ENCODE peak calls at places on chromosomes 1 and 21, in eight cellular contexts. One of them, this sample, is unnamed.

GRCh38 chr1:40379785-40380452 is 6.4 kb downstream of the SMAP2 start:
- DNase-seq in spleen: no peak
- DNase-seq in heart left ventricle: no peak
- DNase-seq in HuH-7: no peak
- DNase-seq in astrocyte of the spinal cord: peak
- DNase-seq in aorta: no peak
- DNase-seq in GM04504: peak
- DNase-seq in NCI-H1105: no peak
- DNase-seq in this sample: no peak

GRCh38 chr1:175871647-175872046 is 128.3 kb upstream of the TNR start:
- DNase-seq in spleen: no peak
- DNase-seq in heart left ventricle: no peak
- DNase-seq in HuH-7: no peak
- DNase-seq in astrocyte of the spinal cord: no peak
- DNase-seq in aorta: no peak
- DNase-seq in GM04504: no peak
- DNase-seq in NCI-H1105: no peak
- DNase-seq in this sample: no peak

GRCh38 chr1:23422955-23423354 is 1.6 kb downstream of the TCEA3 start:
- DNase-seq in spleen: no peak
- DNase-seq in heart left ventricle: no peak
- DNase-seq in HuH-7: no peak
- DNase-seq in astrocyte of the spinal cord: no peak
- DNase-seq in aorta: no peak
- DNase-seq in GM04504: no peak
- DNase-seq in NCI-H1105: no peak
- DNase-seq in this sample: no peak

GRCh38 chr1:239608469-239608868 is 222.1 kb downstream of the CHRM3 start:
- DNase-seq in spleen: no peak
- DNase-seq in heart left ventricle: no peak
- DNase-seq in HuH-7: no peak
- DNase-seq in astrocyte of the spinal cord: no peak
- DNase-seq in aorta: no peak
- DNase-seq in GM04504: no peak
- DNase-seq in NCI-H1105: no peak
- DNase-seq in this sample: no peak

GRCh38 chr21:33976082-33976979 is 60.7 kb upstream of the ATP5PO start:
- DNase-seq in spleen: no peak
- DNase-seq in heart left ventricle: peak
- DNase-seq in HuH-7: peak
- DNase-seq in astrocyte of the spinal cord: peak
- DNase-seq in aorta: peak
- DNase-seq in GM04504: peak
- DNase-seq in NCI-H1105: no peak
- DNase-seq in this sample: no peak

GRCh38 chr1:234199476-234200127 is 173.7 kb upstream of the COA6 start:
- DNase-seq in spleen: no peak
- DNase-seq in heart left ventricle: no peak
- DNase-seq in HuH-7: no peak
- DNase-seq in astrocyte of the spinal cord: no peak
- DNase-seq in aorta: no peak
- DNase-seq in GM04504: no peak
- DNase-seq in NCI-H1105: no peak
- DNase-seq in this sample: no peak

GRCh38 chr1:5389101-5389885 is 602.9 kb downstream of the NPHP4 start:
- DNase-seq in spleen: no peak
- DNase-seq in heart left ventricle: no peak
- DNase-seq in HuH-7: no peak
- DNase-seq in astrocyte of the spinal cord: no peak
- DNase-seq in aorta: no peak
- DNase-seq in GM04504: no peak
- DNase-seq in NCI-H1105: no peak
- DNase-seq in this sample: no peak

GRCh38 chr1:76723949-76724348 is 143.3 kb upstream of the ST6GALNAC5 start:
- DNase-seq in spleen: no peak
- DNase-seq in heart left ventricle: no peak
- DNase-seq in HuH-7: no peak
- DNase-seq in astrocyte of the spinal cord: no peak
- DNase-seq in aorta: no peak
- DNase-seq in GM04504: no peak
- DNase-seq in NCI-H1105: no peak
- DNase-seq in this sample: no peak

GRCh38 chr1:31436596-31437432 is 23.8 kb downstream of the SERINC2 start:
- DNase-seq in spleen: no peak
- DNase-seq in heart left ventricle: no peak
- DNase-seq in HuH-7: no peak
- DNase-seq in astrocyte of the spinal cord: no peak
- DNase-seq in aorta: no peak
- DNase-seq in GM04504: no peak
- DNase-seq in NCI-H1105: no peak
- DNase-seq in this sample: no peak